ENCODE peak calls at places on chromosomes 12 and 14, in nine cellular contexts. V is H9, E is sigmoid colon, M is H1, X is OCI-LY7, W is Peyer's patch, B is A549, U is upper lobe of right lung, S is esophagus squamous epithelium. J is an unnamed sample. For H3K4me1, the result is how much of the 10 kb centered on the place peaks cover.

GRCh38 chr14:20350860-20351259 is 7.4 kb downstream of the PARP2 start:
- DNase-seq in W (no peak), E (no peak), S (no peak), M (no peak), U (no peak), X (no peak), B (no peak), V (no peak), J (no peak)

GRCh38 chr12:51009038-51009437 is 17.1 kb downstream of the SLC11A2 start:
- DNase-seq in S (no peak), E (peak), M (no peak), U (peak), W (peak), B (no peak), V (no peak), X (no peak), J (peak)

GRCh38 chr14:36428350-36428749 is 91.7 kb downstream of the NKX2-1 start:
- DNase-seq in X (no peak), E (no peak), B (no peak), M (no peak), U (no peak), S (no peak), V (no peak), W (no peak), J (no peak)

GRCh38 chr12:52742822-52743457 is 34.2 kb downstream of the KRT76 start:
- DNase-seq in W (no peak), B (no peak), M (no peak), U (no peak), X (no peak), E (no peak), S (no peak), V (no peak), J (no peak)

GRCh38 chr12:108629156-108629555 is 4.5 kb downstream of the SELPLG start:
- DNase-seq in X (no peak), V (no peak), B (no peak), E (no peak), U (no peak), W (no peak), S (no peak), M (no peak), J (no peak)

GRCh38 chr12:89461649-89462612 is 62.7 kb downstream of the GALNT4 start:
- DNase-seq in E (no peak), X (peak), U (no peak), M (no peak), W (no peak), S (no peak), B (peak), V (no peak), J (no peak)

GRCh38 chr12:108768591-108769500 is 37.5 kb upstream of the CORO1C start:
- DNase-seq in S (no peak), U (peak), V (peak), X (no peak), M (peak), W (peak), E (peak), B (peak), J (peak)

GRCh38 chr12:31849090-31849687 is 110.0 kb upstream of the RESF1 start:
- DNase-seq in E (no peak), B (no peak), W (no peak), X (peak), V (no peak), M (no peak), U (no peak), S (no peak), J (no peak)

GRCh38 chr14:33943081-33943480 is 7.8 kb downstream of the EGLN3 start:
- DNase-seq in S (no peak), X (no peak), U (no peak), B (no peak), V (no peak), W (no peak), E (no peak), M (no peak), J (peak)

GRCh38 chr12:93011100-93011499 is 82.0 kb upstream of the EEA1 start:
- DNase-seq in B (no peak), M (no peak), W (no peak), S (no peak), U (no peak), E (no peak), V (no peak), X (no peak), J (no peak)

GRCh38 chr12:66662729-66663128 is 16.1 kb downstream of the GRIP1 start:
- DNase-seq in S (no peak), U (no peak), E (no peak), B (no peak), V (no peak), M (no peak), W (no peak), X (no peak), J (no peak)

GRCh38 chr12:14902465-14902864 is 16.8 kb upstream of the MGP start:
- DNase-seq in W (no peak), M (no peak), S (no peak), X (no peak), U (no peak), E (no peak), V (no peak), B (no peak), J (no peak)

GRCh38 chr12:21940972-21941521 is at the start of gene ABCC9:
- DNase-seq in M (peak), W (no peak), X (no peak), B (no peak), S (no peak), E (peak), V (peak), U (peak), J (peak)

GRCh38 chr14:105173901-105174894 is 5.6 kb upstream of the JAG2 start:
- DNase-seq in S (no peak), M (no peak), V (no peak), W (peak), E (no peak), U (no peak), B (no peak), X (peak), J (no peak)

GRCh38 chr12:6821271-6821673 is 349 bp upstream of the GPR162 start:
- DNase-seq in W (peak), B (peak), M (peak), V (peak), E (peak), X (peak), S (no peak), U (peak), J (peak)

GRCh38 chr12:84888861-84889260 is 23.7 kb downstream of the SLC6A15 start:
- DNase-seq in V (no peak), B (no peak), X (no peak), M (no peak), S (no peak), E (no peak), U (no peak), W (no peak), J (no peak)

GRCh38 chr12:112792306-112792705 is 758 bp downstream of the RPH3A start:
- DNase-seq in X (no peak), M (no peak), U (no peak), W (no peak), B (no peak), V (no peak), E (no peak), S (no peak), J (no peak)

GRCh38 chr12:58731096-58731495 is 189.2 kb downstream of the LRIG3 start:
- DNase-seq in B (no peak), V (no peak), W (no peak), U (no peak), M (no peak), X (no peak), S (no peak), E (no peak), J (no peak)

GRCh38 chr14:93880025-93880820 is 46.9 kb upstream of the FAM181A start:
- DNase-seq in B (no peak), E (peak), M (no peak), W (no peak), U (peak), V (no peak), S (no peak), X (no peak), J (no peak)

GRCh38 chr12:6279631-6280030 is 30.9 kb upstream of the PLEKHG6 start:
- DNase-seq in E (peak), X (no peak), B (no peak), S (no peak), V (no peak), U (peak), W (no peak), M (no peak), J (no peak)

GRCh38 chr12:62744551-62744950 is 190.4 kb downstream of the PPM1H start:
- DNase-seq in V (no peak), M (no peak), W (no peak), S (no peak), E (no peak), X (no peak), B (no peak), U (no peak), J (no peak)

GRCh38 chr14:67237591-67237990 is 3.6 kb upstream of the PALS1 start:
- DNase-seq in E (no peak), M (no peak), U (no peak), V (no peak), W (no peak), B (no peak), X (no peak), S (no peak), J (no peak)

GRCh38 chr14:31968912-31969311 is 108.2 kb upstream of the ARHGAP5 start:
- DNase-seq in S (no peak), V (no peak), B (no peak), X (no peak), W (no peak), E (no peak), U (no peak), M (no peak), J (no peak)

GRCh38 chr12:1842183-1842904 is 22.0 kb downstream of the LRTM2 start:
- DNase-seq in W (no peak), S (no peak), X (no peak), E (peak), M (peak), B (no peak), V (peak), U (peak), J (no peak)

GRCh38 chr14:21978184-21978998 is 304.8 kb upstream of the OR4E1 start:
- DNase-seq in E (peak), S (no peak), U (peak), W (peak), X (peak), V (peak), M (peak), B (peak), J (no peak)

GRCh38 chr12:28191018-28191595 is 851 bp downstream of the CCDC91 start:
- DNase-seq in E (no peak), X (peak), B (peak), W (peak), U (no peak), V (no peak), S (no peak), M (no peak), J (no peak)

GRCh38 chr12:75781532-75782046 is 250.0 kb downstream of the PHLDA1 start:
- DNase-seq in X (no peak), B (peak), U (no peak), E (no peak), S (no peak), M (no peak), V (no peak), W (no peak), J (no peak)

GRCh38 chr12:27060740-27061139 is 21.6 kb downstream of the C12orf71 start:
- DNase-seq in M (no peak), X (no peak), V (no peak), B (no peak), W (no peak), U (no peak), E (no peak), S (no peak), J (no peak)

GRCh38 chr12:67578976-67579661 is 69.4 kb upstream of the DYRK2 start:
- DNase-seq in S (no peak), V (no peak), X (no peak), B (no peak), W (no peak), E (no peak), M (no peak), U (no peak), J (no peak)

GRCh38 chr12:18101043-18101442 is 11.1 kb upstream of the RERGL start:
- DNase-seq in B (no peak), W (no peak), U (no peak), V (no peak), X (peak), M (no peak), E (no peak), S (no peak), J (no peak)

GRCh38 chr14:74843653-74844052 is 32.3 kb downstream of the PROX2 start:
- DNase-seq in W (no peak), V (no peak), E (no peak), M (no peak), X (no peak), B (no peak), U (no peak), S (no peak), J (no peak)

GRCh38 chr12:62292761-62293446 is 32.7 kb downstream of the USP15 start:
- DNase-seq in U (no peak), E (no peak), W (no peak), B (no peak), M (no peak), X (no peak), V (no peak), S (no peak), J (no peak)

DNA sequence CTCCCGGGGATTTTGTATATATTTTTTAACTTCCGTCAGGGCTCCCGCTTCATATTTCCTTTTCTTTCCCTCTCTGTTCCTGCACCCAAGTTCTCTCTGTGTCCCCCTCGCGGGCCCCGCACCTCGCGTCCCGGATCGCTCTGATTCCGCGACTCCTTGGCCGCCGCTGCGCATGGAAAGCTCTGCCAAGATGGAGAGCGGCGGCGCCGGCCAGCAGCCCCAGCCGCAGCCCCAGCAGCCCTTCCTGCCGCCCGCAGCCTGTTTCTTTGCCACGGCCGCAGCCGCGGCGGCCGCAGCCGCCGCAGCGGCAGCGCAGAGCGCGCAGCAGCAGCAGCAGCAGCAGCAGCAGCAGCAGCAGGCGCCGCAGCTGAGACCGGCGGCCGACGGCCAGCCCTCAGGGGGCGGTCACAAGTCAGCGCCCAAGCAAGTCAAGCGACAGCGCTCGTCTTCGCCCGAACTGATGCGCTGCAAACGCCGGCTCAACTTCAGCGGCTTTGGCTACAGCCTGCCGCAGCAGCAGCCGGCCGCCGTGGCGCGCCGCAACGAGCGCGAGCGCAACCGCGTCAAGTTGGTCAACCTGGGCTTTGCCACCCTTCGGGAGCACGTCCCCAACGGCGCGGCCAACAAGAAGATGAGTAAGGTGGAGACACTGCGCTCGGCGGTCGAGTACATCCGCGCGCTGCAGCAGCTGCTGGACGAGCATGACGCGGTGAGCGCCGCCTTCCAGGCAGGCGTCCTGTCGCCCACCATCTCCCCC is 777 bp downstream of the ASCL1 start:
- DNase-seq in X (no peak), U (no peak), E (no peak), B (peak), V (peak), W (no peak), S (no peak), M (peak), J (no peak)
- H3K4me1 ChIP-seq in X (under half), U (under half), E (under half), B (under half), V (under half), W (under half), S (under half), M (under half), J (under half)

GRCh38 chr14:61894452-61895077 is 132.3 kb downstream of the SNAPC1 start:
- DNase-seq in M (peak), U (peak), V (peak), E (no peak), W (peak), B (peak), S (no peak), X (peak), J (peak)
- TF ChIP-seq CTCF in M (peak), U (peak), V (peak), E (no peak), W (peak), B (peak), S (peak), X (peak), J (peak)

GRCh38 chr14:71730471-71730870 is 201.8 kb upstream of the RGS6 start:
- DNase-seq in U (no peak), V (no peak), S (no peak), W (no peak), E (no peak), M (no peak), B (no peak), X (no peak), J (no peak)
- H3K4me1 ChIP-seq in U (under half), V (under half), S (under half), W (under half), E (under half), M (under half), B (under half), X (under half), J (under half)

GRCh38 chr12:79690606-79691298 is at the start of gene PAWR:
- DNase-seq in E (peak), S (no peak), M (peak), W (peak), V (peak), U (peak), B (peak), X (peak), J (peak)
- TF ChIP-seq CTCF in E (no peak), S (peak), M (no peak), W (peak), V (peak), U (peak), B (peak), X (peak), J (no peak)

DNA sequence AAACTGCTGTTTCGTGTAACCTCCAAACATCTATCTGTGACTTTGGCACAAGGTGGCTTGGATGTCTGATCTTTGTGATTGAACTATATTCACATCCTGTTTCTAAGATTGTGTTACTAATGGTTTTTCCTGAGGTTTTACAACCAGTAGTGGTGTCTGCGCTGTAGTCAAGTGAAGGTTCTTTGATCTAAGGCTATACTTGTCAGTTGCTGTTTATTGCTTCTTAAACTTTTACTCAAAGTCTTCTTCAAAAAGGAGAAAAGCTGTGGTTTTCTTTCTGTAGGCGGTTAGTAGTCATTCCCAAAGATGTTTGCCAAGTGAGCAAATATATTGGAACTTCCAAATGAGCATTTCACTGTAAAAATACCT is 12.3 kb upstream of the CALM1 start:
- DNase-seq in S (no peak), W (no peak), V (no peak), E (no peak), B (no peak), M (no peak), U (no peak), X (no peak), J (peak)
- H3K4me1 ChIP-seq in S (under half), W (under half), V (under half), E (under half), B (under half), M (under half), U (under half), X (under half), J (under half)

GRCh38 chr14:91154851-91155625 is 41.2 kb downstream of the DGLUCY start:
- DNase-seq in S (no peak), E (peak), B (no peak), W (peak), M (no peak), U (no peak), X (no peak), V (no peak), J (peak)

GRCh38 chr14:91153360-91153759 is 39.5 kb downstream of the DGLUCY start:
- DNase-seq in W (no peak), X (no peak), U (no peak), V (no peak), B (no peak), E (no peak), M (no peak), S (no peak), J (peak)

GRCh38 chr14:91152499-91152898 is 38.6 kb downstream of the DGLUCY start:
- DNase-seq in U (no peak), S (no peak), M (no peak), W (no peak), X (no peak), V (no peak), E (no peak), B (no peak), J (no peak)

GRCh38 chr14:91158091-91158790 is 44.4 kb downstream of the DGLUCY start:
- DNase-seq in V (no peak), S (no peak), E (no peak), W (no peak), X (no peak), U (peak), M (no peak), B (no peak), J (peak)

GRCh38 chr14:91155626-91156089 is 41.8 kb downstream of the DGLUCY start:
- DNase-seq in M (no peak), X (no peak), V (no peak), U (no peak), B (no peak), W (no peak), E (no peak), S (no peak), J (peak)
- TF ChIP-seq CTCF in M (peak), X (peak), V (peak), U (peak), B (no peak), W (no peak), E (no peak), S (no peak), J (no peak)

DNA sequence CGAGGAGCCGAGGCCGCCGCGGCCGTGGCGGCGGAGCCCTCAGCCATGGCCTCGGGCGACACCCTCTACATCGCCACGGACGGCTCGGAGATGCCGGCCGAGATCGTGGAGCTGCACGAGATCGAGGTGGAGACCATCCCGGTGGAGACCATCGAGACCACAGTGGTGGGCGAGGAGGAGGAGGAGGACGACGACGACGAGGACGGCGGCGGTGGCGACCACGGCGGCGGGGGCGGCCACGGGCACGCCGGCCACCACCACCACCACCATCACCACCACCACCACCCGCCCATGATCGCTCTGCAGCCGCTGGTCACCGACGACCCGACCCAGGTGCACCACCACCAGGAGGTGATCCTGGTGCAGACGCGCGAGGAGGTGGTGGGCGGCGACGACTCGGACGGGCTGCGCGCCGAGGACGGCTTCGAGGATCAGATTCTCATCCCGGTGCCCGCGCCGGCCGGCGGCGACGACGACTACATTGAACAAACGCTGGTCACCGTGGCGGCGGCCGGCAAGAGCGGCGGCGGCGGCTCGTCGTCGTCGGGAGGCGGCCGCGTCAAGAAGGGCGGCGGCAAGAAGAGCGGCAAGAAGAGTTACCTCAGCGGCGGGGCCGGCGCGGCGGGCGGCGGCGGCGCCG is 376 bp downstream of the YY1 start:
- DNase-seq in W (no peak), B (no peak), U (peak), M (no peak), E (peak), V (no peak), X (no peak), S (no peak), J (peak)
- H3K4me1 ChIP-seq in W (under half), B (under half), U (half or more), M (under half), E (under half), V (under half), X (half or more), S (half or more), J (under half)

J was measured in mucosa of descending colon.